ENCODE peak calls at places on chromosomes 13 and 19, in eight cellular contexts. F, Y, T, K, H, R, E and G are unnamed samples.

GRCh38 chr19:14320253-14320652 is 61.0 kb upstream of the ADGRE5 start:
- DNase-seq in F (no peak), Y (no peak), H (no peak), T (no peak), K (no peak), E (no peak), R (no peak), G (no peak)

GRCh38 chr19:7633619-7634018 is at the start of gene PCP2:
- DNase-seq in Y (no peak), K (no peak), T (no peak), R (no peak), H (no peak), E (no peak), F (no peak), G (no peak)

GRCh38 chr13:34647379-34647778 is 294.7 kb upstream of the NBEA start:
- DNase-seq in K (no peak), T (no peak), H (no peak), F (peak), R (peak), Y (no peak), E (no peak), G (no peak)

GRCh38 chr13:73809561-73809960 is 324.6 kb downstream of the KLF12 start:
- DNase-seq in R (peak), E (no peak), F (peak), T (peak), K (no peak), H (no peak), Y (no peak), G (no peak)

GRCh38 chr13:71378992-71379905 is 487.8 kb downstream of the DACH1 start:
- DNase-seq in K (no peak), F (peak), H (no peak), E (no peak), T (peak), R (no peak), Y (no peak), G (no peak)

GRCh38 chr19:13781547-13781946 is 7.3 kb downstream of the C19orf53 start:
- DNase-seq in T (peak), R (no peak), Y (peak), E (peak), K (no peak), H (peak), F (peak), G (no peak)

GRCh38 chr13:34161829-34162544 is 344.0 kb downstream of the RFC3 start:
- DNase-seq in Y (no peak), E (no peak), T (peak), F (peak), K (no peak), H (no peak), R (peak), G (no peak)

GRCh38 chr13:28044608-28045007 is 55.8 kb downstream of the FLT3 start:
- DNase-seq in K (no peak), T (no peak), F (no peak), R (no peak), H (no peak), E (no peak), Y (no peak), G (no peak)

GRCh38 chr19:48487944-48488343 is 18.8 kb downstream of the CYTH2 start:
- DNase-seq in E (peak), K (no peak), H (peak), R (peak), Y (peak), T (peak), F (peak), G (no peak)

GRCh38 chr19:57769345-57770131 is at the start of gene ZNF586:
- DNase-seq in E (peak), R (peak), H (peak), T (peak), K (peak), F (peak), Y (peak), G (peak)

GRCh38 chr13:33066329-33066728 is 50.1 kb downstream of the KL start:
- DNase-seq in E (no peak), H (no peak), T (no peak), F (no peak), Y (no peak), R (no peak), K (no peak), G (no peak)

GRCh38 chr13:99968521-99969367 is 2.8 kb downstream of the ZIC5 start:
- DNase-seq in Y (no peak), F (no peak), K (peak), H (no peak), R (peak), E (peak), T (no peak), G (no peak)

GRCh38 chr13:32150794-32151193 is 119.2 kb downstream of the FRY start:
- DNase-seq in H (peak), K (no peak), Y (peak), E (peak), T (peak), R (no peak), F (no peak), G (no peak)

GRCh38 chr19:17479325-17479791 is 9.0 kb downstream of the SLC27A1 start:
- DNase-seq in K (no peak), T (peak), Y (no peak), E (no peak), F (no peak), R (no peak), H (no peak), G (no peak)

GRCh38 chr13:108728370-108728769 is 99.0 kb downstream of the MYO16 start:
- DNase-seq in Y (no peak), F (no peak), K (no peak), R (peak), E (no peak), H (no peak), T (no peak), G (no peak)

GRCh38 chr19:49326165-49326704 is 1.2 kb upstream of the SLC6A16 start:
- DNase-seq in T (no peak), F (no peak), H (no peak), K (no peak), Y (no peak), R (no peak), E (peak), G (peak)

GRCh38 chr13:23445794-23446193 is 12.3 kb upstream of the SACS start:
- DNase-seq in K (no peak), E (no peak), Y (no peak), R (no peak), T (no peak), F (peak), H (no peak), G (no peak)

GRCh38 chr19:18401580-18402112 is 4.2 kb upstream of the LRRC25 start:
- DNase-seq in H (peak), K (peak), F (peak), T (peak), Y (peak), R (peak), E (peak), G (peak)

GRCh38 chr13:26784704-26785639 is 24.4 kb upstream of the GPR12 start:
- DNase-seq in Y (no peak), E (no peak), T (no peak), F (no peak), K (peak), R (no peak), H (no peak), G (no peak)

GRCh38 chr13:73850104-73850898 is 283.9 kb downstream of the KLF12 start:
- DNase-seq in Y (no peak), H (no peak), E (no peak), F (no peak), T (no peak), K (no peak), R (no peak), G (no peak)

GRCh38 chr13:79282976-79283375 is 123.1 kb downstream of the RBM26 start:
- DNase-seq in R (peak), E (no peak), Y (no peak), K (no peak), H (no peak), F (peak), T (no peak), G (no peak)

GRCh38 chr13:97582170-97582569 is 148.2 kb downstream of the RAP2A start:
- DNase-seq in T (no peak), F (no peak), K (no peak), H (no peak), E (no peak), Y (no peak), R (no peak), G (no peak)

GRCh38 chr13:21322304-21322965 is 136.7 kb downstream of the ZDHHC20 start:
- DNase-seq in R (no peak), K (no peak), F (no peak), Y (no peak), E (no peak), T (no peak), H (no peak), G (no peak)

GRCh38 chr13:29935309-29935981 is 85.0 kb upstream of the UBL3 start:
- DNase-seq in H (no peak), E (no peak), K (no peak), F (no peak), T (no peak), Y (no peak), R (no peak), G (peak)

GRCh38 chr19:24059572-24060295 is 27.3 kb upstream of the ZNF254 start:
- DNase-seq in R (no peak), F (peak), H (no peak), T (no peak), Y (no peak), E (no peak), K (no peak), G (no peak)

GRCh38 chr19:14349426-14349825 is 31.8 kb upstream of the ADGRE5 start:
- DNase-seq in T (no peak), E (no peak), H (no peak), R (no peak), Y (no peak), K (no peak), F (no peak), G (no peak)

GRCh38 chr13:102771298-102772041 is 2.1 kb downstream of the TEX30 start:
- DNase-seq in F (no peak), R (no peak), E (no peak), H (no peak), Y (no peak), T (no peak), K (no peak), G (no peak)

GRCh38 chr19:18097993-18098890 is 664 bp downstream of the MAST3 start:
- DNase-seq in T (no peak), F (no peak), K (peak), R (no peak), Y (no peak), H (no peak), E (no peak), G (peak)

GRCh38 chr13:50156722-50157121 is 141.5 kb downstream of the KCNRG start:
- DNase-seq in F (no peak), E (no peak), R (no peak), T (no peak), Y (no peak), K (no peak), H (no peak), G (no peak)

GRCh38 chr19:1000095-1000494 is at the start of gene GRIN3B:
- DNase-seq in T (no peak), Y (peak), K (peak), E (peak), H (peak), R (peak), F (peak), G (peak)

GRCh38 chr13:37510441-37510840 is 88.1 kb downstream of the POSTN start:
- DNase-seq in Y (no peak), H (no peak), R (no peak), K (no peak), F (peak), E (no peak), T (no peak), G (no peak)

GRCh38 chr19:35856546-35857149 is at the start of gene KIRREL2:
- DNase-seq in R (no peak), F (no peak), E (no peak), Y (peak), K (peak), T (no peak), H (no peak), G (peak)

GRCh38 chr19:48152552-48152951 is 17.6 kb downstream of the LIG1 start:
- DNase-seq in H (peak), R (peak), T (peak), F (peak), Y (peak), K (peak), E (peak), G (peak)

GRCh38 chr13:37065893-37066526 is 6.5 kb upstream of the SUPT20H start:
- DNase-seq in T (no peak), K (no peak), Y (no peak), E (no peak), H (no peak), R (no peak), F (no peak), G (no peak)

GRCh38 chr13:34701919-34702318 is 240.2 kb upstream of the NBEA start:
- DNase-seq in E (no peak), F (no peak), K (no peak), H (no peak), R (no peak), T (no peak), Y (no peak), G (no peak)

GRCh38 chr13:74443623-74444022 is 309.4 kb upstream of the KLF12 start:
- DNase-seq in F (peak), R (peak), E (no peak), K (no peak), H (no peak), Y (no peak), T (peak), G (no peak)

GRCh38 chr13:30371649-30372265 is 50.5 kb upstream of the UBE2L5 start:
- DNase-seq in Y (peak), H (no peak), K (peak), R (peak), T (peak), E (peak), F (peak), G (peak)

GRCh38 chr13:113997845-113998751 is 24.2 kb upstream of the C13orf46 start:
- DNase-seq in T (peak), E (peak), F (peak), H (peak), R (no peak), Y (peak), K (no peak), G (no peak)

DNA sequence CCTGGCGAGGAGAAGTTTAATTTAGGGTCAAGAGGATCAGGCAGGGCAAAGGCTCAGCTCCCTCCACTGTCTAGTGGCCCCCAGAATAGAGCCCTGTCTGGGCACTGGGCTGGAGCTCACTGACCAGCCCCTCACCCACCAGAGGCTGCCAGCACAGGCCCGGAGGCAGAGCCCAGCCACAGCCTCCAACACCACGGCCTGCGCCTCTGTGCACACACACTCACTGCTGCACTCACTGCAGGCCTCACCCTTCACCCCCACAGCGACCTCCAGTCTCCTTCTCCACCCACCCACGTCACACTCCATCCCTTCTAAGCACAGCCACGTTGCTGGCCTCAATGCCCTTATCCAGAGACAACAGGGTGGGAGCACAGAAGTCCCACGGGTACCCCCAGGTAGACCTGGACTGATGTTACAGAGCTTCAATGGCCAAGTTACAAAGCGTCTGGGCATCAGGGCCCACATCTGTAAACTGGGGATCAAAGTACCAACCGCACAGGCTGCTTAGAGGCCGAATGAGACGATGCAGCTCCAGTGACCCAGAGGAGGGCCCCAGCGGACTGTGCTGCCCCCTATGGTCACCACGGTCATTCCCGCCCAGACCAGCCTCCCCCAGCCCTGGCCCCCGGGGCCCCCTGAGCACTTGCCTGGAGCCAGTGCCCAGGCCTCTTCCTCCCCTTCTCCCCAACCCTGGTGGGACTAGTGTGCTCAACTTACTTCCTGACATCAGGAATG is 4.5 kb upstream of the PRKD2 start:
- DNase-seq in T (no peak), Y (no peak), R (no peak), K (no peak), F (no peak), H (no peak), E (no peak), G (no peak)
- TF ChIP-seq CTCF in T (no peak), Y (no peak), R (peak), K (no peak), F (no peak), H (no peak), E (no peak), G (no peak)

GRCh38 chr19:15815306-15815705 is at the start of gene OR10H1:
- DNase-seq in T (no peak), Y (peak), K (no peak), H (no peak), F (peak), E (no peak), R (no peak), G (no peak)

GRCh38 chr19:15812059-15812722 is 3.3 kb downstream of the OR10H1 start:
- DNase-seq in Y (no peak), R (peak), T (no peak), E (no peak), H (no peak), F (peak), K (no peak), G (no peak)

GRCh38 chr19:15813916-15814315 is 1.5 kb downstream of the OR10H1 start:
- DNase-seq in F (no peak), Y (no peak), E (no peak), H (no peak), R (no peak), K (no peak), T (no peak), G (no peak)

GRCh38 chr19:15811476-15811875 is 4.0 kb downstream of the OR10H1 start:
- DNase-seq in Y (no peak), K (no peak), F (no peak), T (no peak), E (no peak), H (no peak), R (no peak), G (no peak)

GRCh38 chr19:15810335-15810734 is 5.1 kb downstream of the OR10H1 start:
- DNase-seq in Y (peak), T (no peak), K (no peak), F (no peak), E (peak), H (no peak), R (peak), G (no peak)
- TF ChIP-seq CTCF in Y (no peak), T (no peak), K (no peak), F (peak), E (peak), H (no peak), R (peak), G (no peak)

DNA sequence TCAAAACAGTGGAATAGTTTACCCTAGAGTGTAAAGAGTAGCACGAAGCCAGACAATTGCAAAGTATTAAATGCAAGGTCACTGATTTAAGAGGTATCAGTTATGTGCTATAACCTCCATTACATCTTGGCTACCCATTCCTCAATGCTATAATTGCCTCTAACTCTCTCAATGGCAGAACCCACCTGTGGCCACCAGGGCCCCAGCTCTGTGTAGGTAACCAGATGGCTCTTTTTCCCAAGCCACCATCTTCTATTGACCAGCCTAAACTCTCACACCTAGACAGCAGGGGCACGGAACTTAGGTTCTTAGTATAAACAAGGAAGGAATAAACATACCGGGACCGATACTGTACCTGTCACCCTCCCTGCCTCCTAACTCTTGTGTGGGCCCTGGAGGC is 277.6 kb downstream of the PCDH9 start:
- DNase-seq in E (no peak), T (no peak), R (no peak), F (no peak), K (no peak), Y (no peak), H (no peak), G (no peak)
- TF ChIP-seq CTCF in E (no peak), T (no peak), R (no peak), F (no peak), K (no peak), Y (no peak), H (no peak), G (no peak)

GRCh38 chr19:43802216-43802951 is at the start of gene LYPD5:
- DNase-seq in R (no peak), H (no peak), T (no peak), E (no peak), F (no peak), Y (no peak), K (no peak), G (no peak)

GRCh38 chr19:43806848-43807247 is 4.6 kb upstream of the LYPD5 start:
- DNase-seq in R (no peak), T (no peak), K (no peak), Y (no peak), F (peak), E (no peak), H (no peak), G (no peak)

GRCh38 chr19:43807651-43808050 is 5.4 kb upstream of the LYPD5 start:
- DNase-seq in T (no peak), F (no peak), Y (no peak), R (no peak), K (no peak), H (no peak), E (no peak), G (no peak)

GRCh38 chr19:43799502-43800142 is 2.6 kb downstream of the LYPD5 start:
- DNase-seq in F (peak), H (no peak), Y (no peak), R (no peak), K (no peak), E (peak), T (no peak), G (no peak)

DNA sequence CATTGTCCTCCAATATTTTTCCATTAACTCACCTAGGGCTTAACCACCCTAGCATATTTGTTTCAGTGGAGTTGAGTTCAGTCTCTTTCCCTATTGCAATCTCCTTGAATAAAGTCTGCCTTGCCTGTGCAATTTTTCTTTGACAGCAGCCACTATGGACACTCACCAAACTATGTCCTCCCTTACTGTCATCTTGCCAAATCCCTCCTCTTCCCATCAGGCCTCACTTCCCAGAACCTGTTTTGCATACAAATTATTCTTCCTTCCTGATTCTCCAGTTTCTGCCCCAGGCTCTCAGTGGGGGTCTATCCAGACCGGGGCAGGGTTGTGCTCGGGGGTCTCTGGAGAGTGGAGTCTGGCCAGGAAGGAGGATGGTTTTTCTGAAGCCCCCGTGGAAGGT is 2.2 kb upstream of the LYPD5 start:
- DNase-seq in Y (no peak), F (no peak), H (no peak), K (no peak), T (no peak), E (no peak), R (no peak), G (no peak)
- TF ChIP-seq CTCF in Y (no peak), F (no peak), H (no peak), K (no peak), T (no peak), E (no peak), R (no peak), G (no peak)

GRCh38 chr13:43786766-43787517 is at the start of gene ENOX1:
- DNase-seq in Y (peak), T (peak), E (peak), K (peak), F (peak), R (peak), H (peak), G (peak)

GRCh38 chr13:43785681-43786471 is 896 bp downstream of the ENOX1 start:
- DNase-seq in E (peak), H (peak), F (peak), T (peak), R (peak), K (no peak), Y (peak), G (peak)

GRCh38 chr13:43787518-43787891 is 733 bp upstream of the ENOX1 start:
- DNase-seq in F (no peak), T (no peak), K (no peak), H (no peak), R (no peak), Y (no peak), E (no peak), G (no peak)

GRCh38 chr13:43786472-43786765 is 353 bp downstream of the ENOX1 start:
- DNase-seq in E (peak), F (no peak), H (peak), K (no peak), R (no peak), Y (no peak), T (no peak), G (no peak)

DNA sequence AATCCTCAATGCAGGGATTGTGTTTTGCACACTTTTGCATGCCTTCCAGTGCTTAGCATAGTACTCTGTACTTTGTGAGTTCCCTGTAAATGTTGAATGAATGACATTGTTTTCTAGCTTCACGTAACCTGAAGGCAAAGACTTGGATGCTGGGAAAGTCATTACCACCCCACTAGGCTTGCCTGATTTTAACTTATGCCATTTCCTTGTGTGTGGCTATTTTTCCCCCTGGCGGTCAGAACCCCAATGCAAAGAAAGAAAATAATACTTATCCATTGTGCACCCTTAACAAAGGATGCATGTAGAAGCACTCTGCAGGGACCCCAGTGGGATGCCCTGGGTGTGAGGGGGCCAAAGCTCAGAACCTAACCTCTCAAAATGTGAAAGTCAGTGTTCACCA is 1.2 kb upstream of the ENOX1 start:
- DNase-seq in R (peak), T (peak), F (peak), E (no peak), Y (peak), H (no peak), K (no peak), G (peak)
- TF ChIP-seq CTCF in R (peak), T (peak), F (peak), E (no peak), Y (peak), H (no peak), K (no peak), G (peak)